ENCODE peak calls at places on chromosome 20, in ten cellular contexts. K is effector memory CD4-positive, alpha-beta T cell; F is C1 segment of cervical spinal cord; E is anterior cingulate cortex; P is stimulated activated naive CD4-positive, alpha-beta T cell treated with Interleukin-2 at 50 U/mL for 16 hours; H is Caki2; B is stimulated activated CD4-positive, alpha-beta T cell treated with anti-CD3 and anti-CD28 coated beads, Interleukin-15, amount 100 ng/mL, for 1 hour; S is psoas muscle; J is T-cell; Z is pons. O is an unnamed sample.

GRCh38 chr20:25544316-25544715 is 41.0 kb downstream of the NINL start:
- DNase-seq in K (no peak), F (no peak), E (no peak), P (no peak), H (no peak), B (no peak), S (no peak), J (no peak), Z (no peak), O (no peak)

GRCh38 chr20:34791289-34792020 is 34.0 kb downstream of the NCOA6 start:
- DNase-seq in K (no peak), F (no peak), E (no peak), P (no peak), H (peak; percentile 53), B (no peak), S (no peak), J (no peak), Z (no peak), O (peak; percentile 3)

GRCh38 chr20:41108531-41108930 is 28.8 kb upstream of the PLCG1 start:
- DNase-seq in K (no peak), F (no peak), E (no peak), P (no peak), H (no peak), B (no peak), S (no peak), J (no peak), Z (no peak), O (no peak)

GRCh38 chr20:61929971-61930666 is 135.6 kb downstream of the TAF4 start:
- DNase-seq in K (no peak), F (no peak), E (no peak), P (no peak), H (no peak), B (no peak), S (no peak), J (no peak), Z (no peak), O (no peak)

GRCh38 chr20:4053516-4053919 is 38.2 kb upstream of the RNF24 start:
- DNase-seq in K (no peak), F (no peak), E (no peak), P (no peak), H (no peak), B (no peak), S (no peak), J (no peak), Z (no peak), O (peak; percentile 36)

GRCh38 chr20:51647674-51648570 is 105.4 kb upstream of the NFATC2 start:
- DNase-seq in K (no peak), F (no peak), E (no peak), P (no peak), H (no peak), B (no peak), S (no peak), J (no peak), Z (no peak), O (no peak)

GRCh38 chr20:53599910-53600632 is 6.4 kb upstream of the ZNF217 start:
- DNase-seq in K (no peak), F (no peak), E (no peak), P (no peak), H (no peak), B (no peak), S (no peak), J (no peak), Z (no peak), O (no peak)

GRCh38 chr20:52104546-52105044 is 87.0 kb downstream of the ZFP64 start:
- DNase-seq in K (no peak), F (no peak), E (no peak), P (no peak), H (no peak), B (no peak), S (no peak), J (no peak), Z (no peak), O (peak; percentile 3)

GRCh38 chr20:15241696-15242095 is 904.3 kb upstream of the FLRT3 start:
- DNase-seq in K (no peak), F (no peak), E (no peak), P (no peak), H (no peak), B (no peak), S (no peak), J (no peak), Z (no peak), O (no peak)

GRCh38 chr20:49381558-49382493 is 100.6 kb downstream of the KCNB1 start:
- DNase-seq in K (no peak), F (peak; percentile 77), E (peak; percentile 82), P (no peak), H (no peak), B (no peak), S (peak; percentile 81), J (no peak), Z (peak; percentile 51), O (no peak)

O was measured in lung microvascular endothelial cell.